ENCODE peak calls at places on chromosomes 7 and 10, in five cellular contexts. J is SK-N-SH, O is GM23248, Y is neural progenitor cell, K is mesendoderm. A is an unnamed sample.
A peak's percentile ranks its signal among the peaks of the same experiment; 100 is the strongest.

GRCh38 chr7:130020434-130020833 is 30.7 kb downstream of the ZC3HC1 start:
- DNase-seq in J (no peak), O (no peak), Y (no peak), K (no peak), A (no peak)

GRCh38 chr10:21171197-21171935 is 274.3 kb upstream of the NEBL start:
- DNase-seq in J (peak; percentile 66), O (no peak), Y (peak; percentile 47), K (peak; percentile 59), A (peak; percentile 85)

GRCh38 chr7:18890134-18890533 is 227.3 kb downstream of the TWIST1 start:
- DNase-seq in J (peak; percentile 52), O (peak; percentile 85), Y (no peak), K (no peak), A (peak; percentile 49)

GRCh38 chr10:43078986-43079273 is 2.1 kb downstream of the RET start:
- DNase-seq in J (peak; percentile 86), O (peak; percentile 35), Y (peak; percentile 79), K (peak; percentile 49), A (peak; percentile 95)

GRCh38 chr10:49118450-49118849 is 3.1 kb upstream of the VSTM4 start:
- DNase-seq in J (peak; percentile 59), O (no peak), Y (peak; percentile 53), K (peak; percentile 48), A (no peak)

GRCh38 chr10:43965918-43966570 is 317.4 kb upstream of the ZNF32 start:
- DNase-seq in J (no peak), O (no peak), Y (no peak), K (no peak), A (no peak)

GRCh38 chr7:77538908-77539212 is 1.8 kb downstream of the PTPN12 start:
- DNase-seq in J (no peak), O (no peak), Y (no peak), K (no peak), A (no peak)

GRCh38 chr7:24435002-24435401 is 138.2 kb upstream of the PALS2 start:
- DNase-seq in J (no peak), O (no peak), Y (peak; percentile 41), K (peak; percentile 68), A (no peak)

GRCh38 chr7:53984776-53985175 is 557.4 kb upstream of the VSTM2A start:
- DNase-seq in J (no peak), O (no peak), Y (no peak), K (peak; percentile 2), A (peak; percentile 58)

GRCh38 chr7:129262333-129262732 is 37.5 kb downstream of the AHCYL2 start:
- DNase-seq in J (no peak), O (no peak), Y (no peak), K (no peak), A (no peak)

GRCh38 chr10:78129211-78129610 is 95.5 kb downstream of the RPS24 start:
- DNase-seq in J (no peak), O (no peak), Y (no peak), K (no peak), A (no peak)

GRCh38 chr10:30510932-30511700 is 77.1 kb downstream of the MAP3K8 start:
- DNase-seq in J (no peak), O (no peak), Y (no peak), K (no peak), A (no peak)

GRCh38 chr10:126704637-126705036 is 34.1 kb upstream of the C10orf90 start:
- DNase-seq in J (no peak), O (no peak), Y (no peak), K (no peak), A (no peak)

GRCh38 chr7:153301908-153302307 is 542.4 kb downstream of the ACTR3B start:
- DNase-seq in J (no peak), O (no peak), Y (peak; percentile 47), K (no peak), A (no peak)

GRCh38 chr7:46486264-46487206 is 565.5 kb upstream of the IGFBP3 start:
- DNase-seq in J (no peak), O (peak; percentile 96), Y (no peak), K (no peak), A (peak; percentile 57)

GRCh38 chr10:75955953-75956352 is 524.5 kb downstream of the LRMDA start:
- DNase-seq in J (no peak), O (no peak), Y (no peak), K (no peak), A (no peak)

GRCh38 chr7:28020302-28020940 is 160.2 kb downstream of the JAZF1 start:
- DNase-seq in J (peak; percentile 84), O (peak; percentile 85), Y (peak; percentile 85), K (peak; percentile 89), A (peak; percentile 60)

GRCh38 chr10:117166420-117167345 is 28.6 kb upstream of the VAX1 start:
- DNase-seq in J (no peak), O (peak; percentile 22), Y (no peak), K (no peak), A (peak; percentile 71)

GRCh38 chr7:37786741-37787569 is 61.4 kb upstream of the NME8 start:
- DNase-seq in J (no peak), O (no peak), Y (no peak), K (no peak), A (no peak)

GRCh38 chr7:129719980-129720732 is 108.6 kb downstream of the NRF1 start:
- DNase-seq in J (no peak), O (peak; percentile 5), Y (no peak), K (no peak), A (no peak)

GRCh38 chr7:141335164-141335563 is 216.0 kb upstream of the AGK start:
- DNase-seq in J (no peak), O (no peak), Y (no peak), K (peak; percentile 43), A (no peak)

GRCh38 chr7:12730523-12730922 is 43.1 kb downstream of the ARL4A start:
- DNase-seq in J (no peak), O (no peak), Y (no peak), K (no peak), A (no peak)

GRCh38 chr7:12729112-12729511 is 41.7 kb downstream of the ARL4A start:
- DNase-seq in J (peak; percentile 66), O (peak; percentile 57), Y (peak; percentile 55), K (peak; percentile 46), A (no peak)

GRCh38 chr7:12732428-12732827 is 45.0 kb downstream of the ARL4A start:
- DNase-seq in J (no peak), O (no peak), Y (no peak), K (no peak), A (no peak)

GRCh38 chr7:12731775-12732174 is 44.3 kb downstream of the ARL4A start:
- DNase-seq in J (no peak), O (no peak), Y (no peak), K (no peak), A (no peak)

DNA sequence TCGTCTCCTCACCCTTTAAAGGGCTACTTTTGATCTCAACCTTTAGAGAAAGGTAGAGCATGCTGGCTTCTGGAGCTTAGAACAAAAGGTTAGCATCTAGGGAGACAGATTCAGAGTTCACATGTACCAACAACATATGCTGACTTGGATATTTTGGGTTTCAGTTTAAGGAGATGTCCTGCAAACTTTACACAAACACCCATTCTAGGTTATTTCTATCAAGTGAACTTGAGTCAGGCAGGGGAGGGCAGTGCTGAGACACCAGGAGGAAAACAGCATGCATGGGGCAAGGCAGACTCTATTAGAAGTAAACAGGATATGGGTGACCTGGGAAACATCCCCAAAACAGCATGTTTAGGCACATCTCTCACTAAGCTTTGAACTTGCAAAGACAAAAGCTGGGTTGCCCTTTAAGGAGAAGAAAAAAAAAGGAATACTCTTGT is 43.8 kb downstream of the ARL4A start:
- DNase-seq in J (no peak), O (peak; percentile 38), Y (no peak), K (peak; percentile 66), A (no peak)
- H3K4me2 ChIP-seq in J (no peak overlapping the region), O (no peak overlapping the region), Y (no peak overlapping the region), K (no peak overlapping the region), A (no peak overlapping the region)

DNA sequence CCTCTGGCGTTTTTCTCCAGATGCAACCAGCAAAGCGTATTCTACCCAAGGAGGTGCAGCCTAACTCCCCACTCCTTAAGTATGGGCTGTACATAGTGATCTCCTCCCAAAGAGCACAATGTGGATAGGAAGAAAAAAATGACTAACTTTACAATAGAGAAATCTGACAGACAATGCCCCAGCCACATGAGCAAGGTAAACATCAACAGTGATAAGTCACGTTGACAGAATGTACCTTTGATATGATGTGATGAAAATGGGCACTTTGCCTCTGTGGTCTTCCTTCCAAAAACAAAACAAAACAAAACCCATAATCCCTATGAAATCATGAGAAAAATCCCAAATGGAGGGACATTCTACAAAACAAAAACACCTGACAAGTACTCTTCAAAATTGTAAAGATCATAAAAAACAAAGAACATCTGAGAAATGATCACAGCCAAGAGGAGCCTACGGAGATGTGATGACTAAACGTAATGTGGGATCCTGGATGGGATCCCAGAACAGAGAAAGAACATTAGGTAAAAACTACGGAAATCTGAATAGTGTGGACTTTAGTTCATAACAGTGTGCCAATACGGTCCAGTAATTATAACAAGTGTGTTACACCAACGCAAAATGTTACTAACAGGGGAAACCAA is 50.6 kb downstream of the ABLIM1 start:
- DNase-seq in J (no peak), O (peak; percentile 56), Y (no peak), K (no peak), A (no peak)
- H3K4me2 ChIP-seq in J (no peak overlapping the region), O (no peak overlapping the region), Y (no peak overlapping the region), K (no peak overlapping the region), A (no peak overlapping the region)

GRCh38 chr10:97297556-97298222 is 5.3 kb upstream of the ARHGAP19 start:
- DNase-seq in J (no peak), O (no peak), Y (no peak), K (no peak), A (no peak)

GRCh38 chr10:97292862-97293198 is 393 bp upstream of the ARHGAP19 start:
- DNase-seq in J (no peak), O (no peak), Y (no peak), K (no peak), A (no peak)

GRCh38 chr10:97302088-97302791 is 9.8 kb upstream of the ARHGAP19 start:
- DNase-seq in J (no peak), O (no peak), Y (no peak), K (no peak), A (peak; percentile 38)

GRCh38 chr10:97292097-97292861 is at the start of gene ARHGAP19:
- DNase-seq in J (peak; percentile 92), O (peak; percentile 99), Y (peak; percentile 98), K (peak; percentile 100), A (peak; percentile 97)

DNA sequence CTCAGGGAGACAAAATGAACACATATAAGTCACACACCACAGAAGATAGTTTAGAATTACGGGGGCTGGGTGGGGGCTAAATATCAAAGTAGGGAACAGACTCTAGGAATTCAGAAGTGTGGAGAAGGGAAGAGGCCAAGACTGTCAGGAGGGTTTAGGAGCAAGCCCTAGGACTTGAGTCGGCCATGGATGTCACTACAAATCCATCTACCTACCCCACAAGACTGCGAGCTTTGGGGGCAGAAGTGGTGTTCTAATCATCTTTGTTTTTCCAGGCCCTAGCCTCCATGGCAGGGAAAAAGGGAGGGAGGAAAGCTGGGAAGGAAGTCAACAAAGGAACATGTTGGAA is 5.8 kb upstream of the ARHGAP19 start:
- DNase-seq in J (no peak), O (no peak), Y (no peak), K (no peak), A (no peak)
- H3K4me2 ChIP-seq in J (no peak overlapping the region), O (no peak overlapping the region), Y (no peak overlapping the region), K (no peak overlapping the region), A (no peak overlapping the region)

DNA sequence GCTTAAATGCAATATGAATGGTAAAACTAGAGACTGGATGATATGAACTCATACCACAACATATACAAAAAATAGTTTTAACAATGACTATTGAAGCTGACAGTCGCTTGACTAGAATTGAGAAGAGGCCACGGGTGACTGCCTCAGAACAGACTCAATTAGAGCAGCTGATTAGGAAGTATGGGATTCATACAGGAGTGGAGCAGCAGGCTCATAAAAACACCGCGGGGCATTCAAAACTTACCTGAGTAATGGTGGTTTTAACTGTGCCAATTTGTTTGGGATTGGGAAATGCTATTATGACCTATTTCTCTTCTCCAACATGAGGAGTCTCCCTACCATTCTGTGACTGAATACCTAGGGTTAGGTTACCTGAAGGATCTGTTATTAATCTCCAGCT is 2.1 kb downstream of the CADPS2 start:
- DNase-seq in J (no peak), O (no peak), Y (peak; percentile 30), K (no peak), A (no peak)
- H3K4me2 ChIP-seq in J (no peak overlapping the region), O (no peak overlapping the region), Y (peak overlapping the region; percentile 92), K (no peak overlapping the region), A (no peak overlapping the region)

GRCh38 chr7:5422324-5423271 is 1.0 kb downstream of the TNRC18 start:
- DNase-seq in J (peak; percentile 84), O (peak; percentile 81), Y (peak; percentile 83), K (peak; percentile 64), A (peak; percentile 93)
- H3K4me2 ChIP-seq in J (peak overlapping the region; percentile 100), O (peak overlapping the region; percentile 87), Y (peak overlapping the region; percentile 96), K (peak overlapping the region; percentile 47), A (peak overlapping the region; percentile 90)

A was measured in osteoblast.